ENCODE peak calls at places on chromosomes 12 and 14, in ten cellular contexts. One of them, this sample, is unnamed.

GRCh38 chr12:51517316-51517715 is 73.7 kb upstream of the SCN8A start:
- DNase-seq in prostate gland: no peak
- DNase-seq in GM23338: no peak
- DNase-seq in lower lobe of right lung: no peak
- DNase-seq in stomach: no peak
- DNase-seq in OCI-LY7: no peak
- DNase-seq in psoas muscle: no peak
- DNase-seq in heart left ventricle: no peak
- DNase-seq in effector memory CD4-positive, alpha-beta T cell: no peak
- DNase-seq in keratinocyte: no peak
- DNase-seq in this sample: no peak

GRCh38 chr14:99590746-99591555 is 13.1 kb downstream of the CCDC85C start:
- DNase-seq in prostate gland: no peak
- DNase-seq in GM23338: no peak
- DNase-seq in lower lobe of right lung: no peak
- DNase-seq in stomach: no peak
- DNase-seq in OCI-LY7: no peak
- DNase-seq in psoas muscle: no peak
- DNase-seq in heart left ventricle: no peak
- DNase-seq in effector memory CD4-positive, alpha-beta T cell: no peak
- DNase-seq in keratinocyte: no peak
- DNase-seq in this sample: no peak

GRCh38 chr12:174596-174995 is 39.4 kb downstream of the SLC6A12 start:
- DNase-seq in prostate gland: no peak
- DNase-seq in GM23338: no peak
- DNase-seq in lower lobe of right lung: no peak
- DNase-seq in stomach: no peak
- DNase-seq in OCI-LY7: no peak
- DNase-seq in psoas muscle: no peak
- DNase-seq in heart left ventricle: no peak
- DNase-seq in effector memory CD4-positive, alpha-beta T cell: no peak
- DNase-seq in keratinocyte: no peak
- DNase-seq in this sample: no peak

GRCh38 chr14:104113631-104114420 is 24.6 kb upstream of the KIF26A start:
- DNase-seq in prostate gland: no peak
- DNase-seq in GM23338: no peak
- DNase-seq in lower lobe of right lung: no peak
- DNase-seq in stomach: peak; percentile 26
- DNase-seq in OCI-LY7: no peak
- DNase-seq in psoas muscle: peak; percentile 32
- DNase-seq in heart left ventricle: no peak
- DNase-seq in effector memory CD4-positive, alpha-beta T cell: no peak
- DNase-seq in keratinocyte: no peak
- DNase-seq in this sample: no peak

GRCh38 chr12:19261773-19262172 is 132.2 kb downstream of the PLEKHA5 start:
- DNase-seq in prostate gland: no peak
- DNase-seq in GM23338: no peak
- DNase-seq in lower lobe of right lung: no peak
- DNase-seq in stomach: no peak
- DNase-seq in OCI-LY7: no peak
- DNase-seq in psoas muscle: no peak
- DNase-seq in heart left ventricle: no peak
- DNase-seq in effector memory CD4-positive, alpha-beta T cell: no peak
- DNase-seq in keratinocyte: no peak
- DNase-seq in this sample: no peak

GRCh38 chr14:31926652-31927347 is 150.3 kb upstream of the ARHGAP5 start:
- DNase-seq in prostate gland: no peak
- DNase-seq in GM23338: no peak
- DNase-seq in lower lobe of right lung: no peak
- DNase-seq in stomach: no peak
- DNase-seq in OCI-LY7: no peak
- DNase-seq in psoas muscle: no peak
- DNase-seq in heart left ventricle: peak; percentile 48
- DNase-seq in effector memory CD4-positive, alpha-beta T cell: no peak
- DNase-seq in keratinocyte: no peak
- DNase-seq in this sample: no peak

GRCh38 chr12:9372202-9372601 is 164.0 kb upstream of the PZP start:
- DNase-seq in prostate gland: no peak
- DNase-seq in GM23338: peak; percentile 47
- DNase-seq in lower lobe of right lung: no peak
- DNase-seq in stomach: no peak
- DNase-seq in OCI-LY7: peak; percentile 11
- DNase-seq in psoas muscle: no peak
- DNase-seq in heart left ventricle: no peak
- DNase-seq in effector memory CD4-positive, alpha-beta T cell: no peak
- DNase-seq in keratinocyte: no peak
- DNase-seq in this sample: no peak

GRCh38 chr12:3452348-3452747 is 38.7 kb upstream of the PRMT8 start:
- DNase-seq in prostate gland: no peak
- DNase-seq in GM23338: no peak
- DNase-seq in lower lobe of right lung: no peak
- DNase-seq in stomach: no peak
- DNase-seq in OCI-LY7: no peak
- DNase-seq in psoas muscle: no peak
- DNase-seq in heart left ventricle: no peak
- DNase-seq in effector memory CD4-positive, alpha-beta T cell: no peak
- DNase-seq in keratinocyte: no peak
- DNase-seq in this sample: no peak

GRCh38 chr12:80129895-80130535 is 30.7 kb downstream of the OTOGL start:
- DNase-seq in prostate gland: no peak
- DNase-seq in GM23338: no peak
- DNase-seq in lower lobe of right lung: no peak
- DNase-seq in stomach: no peak
- DNase-seq in OCI-LY7: no peak
- DNase-seq in psoas muscle: no peak
- DNase-seq in heart left ventricle: no peak
- DNase-seq in effector memory CD4-positive, alpha-beta T cell: no peak
- DNase-seq in keratinocyte: no peak
- DNase-seq in this sample: no peak

GRCh38 chr14:24695265-24696241 is 61.6 kb upstream of the GZMB start:
- DNase-seq in prostate gland: no peak
- DNase-seq in GM23338: no peak
- DNase-seq in lower lobe of right lung: no peak
- DNase-seq in stomach: no peak
- DNase-seq in OCI-LY7: peak; percentile 39
- DNase-seq in psoas muscle: no peak
- DNase-seq in heart left ventricle: no peak
- DNase-seq in effector memory CD4-positive, alpha-beta T cell: no peak
- DNase-seq in keratinocyte: no peak
- DNase-seq in this sample: no peak

GRCh38 chr12:103657331-103657730 is 70.3 kb downstream of the STAB2 start:
- DNase-seq in prostate gland: no peak
- DNase-seq in GM23338: no peak
- DNase-seq in lower lobe of right lung: no peak
- DNase-seq in stomach: no peak
- DNase-seq in OCI-LY7: no peak
- DNase-seq in psoas muscle: no peak
- DNase-seq in heart left ventricle: no peak
- DNase-seq in effector memory CD4-positive, alpha-beta T cell: no peak
- DNase-seq in keratinocyte: no peak
- DNase-seq in this sample: no peak

GRCh38 chr12:77734489-77734888 is 96.2 kb upstream of the NAV3 start:
- DNase-seq in prostate gland: no peak
- DNase-seq in GM23338: no peak
- DNase-seq in lower lobe of right lung: no peak
- DNase-seq in stomach: no peak
- DNase-seq in OCI-LY7: no peak
- DNase-seq in psoas muscle: no peak
- DNase-seq in heart left ventricle: no peak
- DNase-seq in effector memory CD4-positive, alpha-beta T cell: no peak
- DNase-seq in keratinocyte: no peak
- DNase-seq in this sample: no peak

GRCh38 chr12:60209933-60210332 is 614.1 kb downstream of the SLC16A7 start:
- DNase-seq in prostate gland: no peak
- DNase-seq in GM23338: no peak
- DNase-seq in lower lobe of right lung: no peak
- DNase-seq in stomach: no peak
- DNase-seq in OCI-LY7: no peak
- DNase-seq in psoas muscle: no peak
- DNase-seq in heart left ventricle: no peak
- DNase-seq in effector memory CD4-positive, alpha-beta T cell: no peak
- DNase-seq in keratinocyte: no peak
- DNase-seq in this sample: no peak

GRCh38 chr12:30942936-30943335 is 16.4 kb downstream of the TSPAN11 start:
- DNase-seq in prostate gland: no peak
- DNase-seq in GM23338: no peak
- DNase-seq in lower lobe of right lung: no peak
- DNase-seq in stomach: no peak
- DNase-seq in OCI-LY7: no peak
- DNase-seq in psoas muscle: no peak
- DNase-seq in heart left ventricle: no peak
- DNase-seq in effector memory CD4-positive, alpha-beta T cell: no peak
- DNase-seq in keratinocyte: no peak
- DNase-seq in this sample: no peak

GRCh38 chr14:92473261-92473946 is 40.2 kb upstream of the RIN3 start:
- DNase-seq in prostate gland: no peak
- DNase-seq in GM23338: no peak
- DNase-seq in lower lobe of right lung: no peak
- DNase-seq in stomach: peak; percentile 26
- DNase-seq in OCI-LY7: no peak
- DNase-seq in psoas muscle: peak; percentile 80
- DNase-seq in heart left ventricle: no peak
- DNase-seq in effector memory CD4-positive, alpha-beta T cell: no peak
- DNase-seq in keratinocyte: no peak
- DNase-seq in this sample: no peak

DNA sequence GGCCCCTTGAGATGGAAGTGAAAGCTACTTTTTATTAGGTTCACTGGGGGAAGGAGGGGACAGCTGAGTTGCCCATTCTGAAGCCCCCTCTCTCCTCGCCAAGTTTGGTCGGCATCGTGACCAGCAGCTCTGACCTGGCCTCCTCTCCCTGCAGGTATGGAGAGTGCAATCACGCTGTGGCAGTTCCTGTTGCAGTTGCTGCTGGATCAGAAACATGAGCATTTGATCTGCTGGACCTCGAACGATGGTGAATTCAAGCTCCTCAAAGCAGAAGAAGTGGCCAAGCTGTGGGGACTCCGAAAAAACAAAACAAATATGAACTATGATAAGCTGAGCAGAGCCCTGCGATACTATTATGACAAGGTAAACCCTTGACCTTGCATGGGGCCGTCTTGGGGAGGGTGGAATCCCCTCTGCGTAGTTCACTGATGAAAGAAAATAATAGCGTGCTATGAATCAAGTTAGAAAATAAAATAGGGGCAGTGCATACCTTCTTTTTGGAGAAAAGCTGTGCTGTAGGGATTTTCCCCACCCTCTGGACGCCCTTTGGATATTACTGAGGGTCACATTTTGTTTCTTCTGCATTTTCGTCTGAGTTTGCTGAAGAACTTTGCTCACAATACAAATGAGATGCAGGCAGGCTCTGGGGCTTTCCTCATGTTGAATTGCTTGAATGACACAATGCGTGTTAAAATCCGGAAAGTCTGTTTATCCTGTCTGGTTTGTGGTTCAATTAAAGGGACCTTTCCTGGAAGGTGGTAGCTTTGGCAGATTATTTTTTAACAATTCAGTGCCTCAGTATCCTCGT is 29.4 kb downstream of the ELK3 start:
- DNase-seq in prostate gland: no peak
- DNase-seq in GM23338: no peak
- DNase-seq in lower lobe of right lung: no peak
- DNase-seq in stomach: no peak
- DNase-seq in OCI-LY7: no peak
- DNase-seq in psoas muscle: no peak
- DNase-seq in heart left ventricle: no peak
- DNase-seq in effector memory CD4-positive, alpha-beta T cell: no peak
- DNase-seq in keratinocyte: no peak
- DNase-seq in this sample: no peak
- H3K27ac ChIP-seq in prostate gland: no peak overlapping the region
- H3K27ac ChIP-seq in GM23338: no peak overlapping the region
- H3K27ac ChIP-seq in lower lobe of right lung: no peak overlapping the region
- H3K27ac ChIP-seq in stomach: no peak overlapping the region
- H3K27ac ChIP-seq in OCI-LY7: no peak overlapping the region
- H3K27ac ChIP-seq in psoas muscle: no peak overlapping the region
- H3K27ac ChIP-seq in heart left ventricle: peak overlapping the region; percentile 37
- H3K27ac ChIP-seq in effector memory CD4-positive, alpha-beta T cell: no peak overlapping the region
- H3K27ac ChIP-seq in keratinocyte: no peak overlapping the region
- H3K27ac ChIP-seq in this sample: no peak overlapping the region

DNA sequence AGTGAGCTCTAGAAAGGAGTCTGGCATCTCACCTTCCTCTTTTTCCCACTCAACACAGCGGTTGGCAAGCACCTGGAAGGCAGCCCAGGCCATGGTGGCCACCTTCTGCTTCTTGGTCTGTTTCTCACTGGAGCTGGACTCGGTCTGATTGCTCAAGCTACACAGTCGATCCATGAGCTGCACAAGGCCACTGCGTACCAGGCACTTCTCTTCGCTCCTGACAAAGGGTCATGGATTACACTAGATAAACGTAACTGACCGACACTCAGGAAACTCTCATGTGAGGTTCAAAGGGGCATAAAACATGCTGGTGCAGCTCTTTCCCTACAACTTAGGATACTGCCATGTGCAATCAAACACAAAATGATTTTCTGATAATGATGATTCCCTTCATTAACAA is 113.7 kb downstream of the TRAFD1 start:
- DNase-seq in prostate gland: no peak
- DNase-seq in GM23338: no peak
- DNase-seq in lower lobe of right lung: no peak
- DNase-seq in stomach: no peak
- DNase-seq in OCI-LY7: no peak
- DNase-seq in psoas muscle: no peak
- DNase-seq in heart left ventricle: no peak
- DNase-seq in effector memory CD4-positive, alpha-beta T cell: no peak
- DNase-seq in keratinocyte: no peak
- DNase-seq in this sample: no peak
- H3K27ac ChIP-seq in prostate gland: no peak overlapping the region
- H3K27ac ChIP-seq in GM23338: no peak overlapping the region
- H3K27ac ChIP-seq in lower lobe of right lung: no peak overlapping the region
- H3K27ac ChIP-seq in stomach: no peak overlapping the region
- H3K27ac ChIP-seq in OCI-LY7: no peak overlapping the region
- H3K27ac ChIP-seq in psoas muscle: no peak overlapping the region
- H3K27ac ChIP-seq in heart left ventricle: no peak overlapping the region
- H3K27ac ChIP-seq in effector memory CD4-positive, alpha-beta T cell: no peak overlapping the region
- H3K27ac ChIP-seq in keratinocyte: no peak overlapping the region
- H3K27ac ChIP-seq in this sample: no peak overlapping the region

DNA sequence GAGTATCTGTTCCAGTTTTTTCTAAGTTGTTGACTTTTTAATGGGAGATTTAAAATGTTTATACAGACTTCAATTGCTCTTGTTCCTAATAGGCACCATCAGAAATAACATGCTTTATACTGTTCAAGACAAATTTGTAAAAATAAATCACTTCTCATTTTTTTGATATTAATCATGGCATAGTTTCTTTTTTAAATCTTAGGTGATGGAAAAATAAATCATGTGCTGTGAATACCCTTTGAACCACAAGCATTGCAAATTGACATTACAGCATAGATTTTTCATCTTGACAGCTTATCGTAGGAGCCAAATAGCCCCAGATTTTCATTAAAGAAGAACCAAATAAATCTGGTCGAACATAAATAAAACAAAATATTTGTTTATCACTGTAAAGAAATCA is 473.6 kb upstream of the MGAT4C start:
- DNase-seq in prostate gland: no peak
- DNase-seq in GM23338: no peak
- DNase-seq in lower lobe of right lung: no peak
- DNase-seq in stomach: no peak
- DNase-seq in OCI-LY7: no peak
- DNase-seq in psoas muscle: no peak
- DNase-seq in heart left ventricle: no peak
- DNase-seq in effector memory CD4-positive, alpha-beta T cell: no peak
- DNase-seq in keratinocyte: no peak
- DNase-seq in this sample: no peak
- H3K27ac ChIP-seq in prostate gland: no peak overlapping the region
- H3K27ac ChIP-seq in GM23338: no peak overlapping the region
- H3K27ac ChIP-seq in lower lobe of right lung: no peak overlapping the region
- H3K27ac ChIP-seq in stomach: no peak overlapping the region
- H3K27ac ChIP-seq in OCI-LY7: no peak overlapping the region
- H3K27ac ChIP-seq in psoas muscle: no peak overlapping the region
- H3K27ac ChIP-seq in heart left ventricle: no peak overlapping the region
- H3K27ac ChIP-seq in effector memory CD4-positive, alpha-beta T cell: no peak overlapping the region
- H3K27ac ChIP-seq in keratinocyte: peak overlapping the region; percentile 17
- H3K27ac ChIP-seq in this sample: no peak overlapping the region

GRCh38 chr12:49974677-49975369 is 2.1 kb downstream of the AQP6 start:
- DNase-seq in prostate gland: no peak
- DNase-seq in GM23338: no peak
- DNase-seq in lower lobe of right lung: no peak
- DNase-seq in stomach: no peak
- DNase-seq in OCI-LY7: no peak
- DNase-seq in psoas muscle: peak; percentile 19
- DNase-seq in heart left ventricle: no peak
- DNase-seq in effector memory CD4-positive, alpha-beta T cell: no peak
- DNase-seq in keratinocyte: no peak
- DNase-seq in this sample: no peak
- H3K27ac ChIP-seq in prostate gland: peak overlapping the region; percentile 36
- H3K27ac ChIP-seq in GM23338: no peak overlapping the region
- H3K27ac ChIP-seq in lower lobe of right lung: no peak overlapping the region
- H3K27ac ChIP-seq in stomach: peak overlapping the region; percentile 50
- H3K27ac ChIP-seq in OCI-LY7: no peak overlapping the region
- H3K27ac ChIP-seq in psoas muscle: no peak overlapping the region
- H3K27ac ChIP-seq in heart left ventricle: no peak overlapping the region
- H3K27ac ChIP-seq in effector memory CD4-positive, alpha-beta T cell: no peak overlapping the region
- H3K27ac ChIP-seq in keratinocyte: no peak overlapping the region
- H3K27ac ChIP-seq in this sample: no peak overlapping the region

This sample was measured in neuronal stem cell.